ENCODE peak calls at places on chromosomes 11 and 22, in nine cellular contexts. M is K562, L is IMR-90, G is OCI-LY7, J is MM.1S, N is GM23248, W is GM12878, R is fibroblast of lung, D is neural progenitor cell. E is an unnamed sample.

GRCh38 chr11:95378789-95379188 is 147.8 kb upstream of the SESN3 start:
- DNase-seq in L (no peak), R (no peak), J (no peak), G (no peak), M (no peak), D (no peak), W (no peak), N (no peak), E (no peak)

GRCh38 chr22:39482768-39483167 is 19.3 kb upstream of the MIEF1 start:
- DNase-seq in M (no peak), D (peak), L (peak), W (no peak), R (no peak), J (no peak), G (no peak), N (peak), E (peak)

GRCh38 chr11:3154001-3154599 is 11.0 kb downstream of the OSBPL5 start:
- DNase-seq in M (peak), J (no peak), D (no peak), R (peak), N (no peak), W (no peak), G (no peak), L (no peak), E (peak)

GRCh38 chr22:27668828-27669797 is 132.4 kb downstream of the MN1 start:
- DNase-seq in G (no peak), N (peak), L (peak), R (peak), D (no peak), M (peak), W (no peak), J (no peak), E (peak)

GRCh38 chr11:69442807-69443137 is 38.7 kb upstream of the LINC01488 start:
- DNase-seq in N (peak), D (no peak), M (peak), G (no peak), R (peak), L (peak), W (no peak), J (no peak), E (peak)

GRCh38 chr11:134340354-134340964 is 8.7 kb downstream of the GLB1L2 start:
- DNase-seq in R (no peak), M (no peak), W (no peak), J (no peak), D (no peak), G (no peak), N (no peak), L (no peak), E (peak)

GRCh38 chr11:27646051-27646818 is 54.0 kb downstream of the BDNF start:
- DNase-seq in N (peak), L (peak), D (no peak), R (no peak), W (no peak), J (no peak), M (no peak), G (no peak), E (no peak)

GRCh38 chr11:1168721-1169161 is 11.0 kb downstream of the MUC5AC start:
- DNase-seq in N (no peak), W (no peak), M (no peak), J (no peak), R (no peak), G (no peak), L (no peak), D (no peak), E (peak)

GRCh38 chr11:12800032-12800671 is 125.9 kb downstream of the TEAD1 start:
- DNase-seq in G (no peak), R (peak), L (peak), D (no peak), W (no peak), J (no peak), M (peak), N (peak), E (peak)

GRCh38 chr11:250740-251299 is 14.0 kb downstream of the PSMD13 start:
- DNase-seq in M (peak), G (peak), N (peak), L (peak), J (peak), D (peak), R (peak), W (no peak), E (no peak)

DNA sequence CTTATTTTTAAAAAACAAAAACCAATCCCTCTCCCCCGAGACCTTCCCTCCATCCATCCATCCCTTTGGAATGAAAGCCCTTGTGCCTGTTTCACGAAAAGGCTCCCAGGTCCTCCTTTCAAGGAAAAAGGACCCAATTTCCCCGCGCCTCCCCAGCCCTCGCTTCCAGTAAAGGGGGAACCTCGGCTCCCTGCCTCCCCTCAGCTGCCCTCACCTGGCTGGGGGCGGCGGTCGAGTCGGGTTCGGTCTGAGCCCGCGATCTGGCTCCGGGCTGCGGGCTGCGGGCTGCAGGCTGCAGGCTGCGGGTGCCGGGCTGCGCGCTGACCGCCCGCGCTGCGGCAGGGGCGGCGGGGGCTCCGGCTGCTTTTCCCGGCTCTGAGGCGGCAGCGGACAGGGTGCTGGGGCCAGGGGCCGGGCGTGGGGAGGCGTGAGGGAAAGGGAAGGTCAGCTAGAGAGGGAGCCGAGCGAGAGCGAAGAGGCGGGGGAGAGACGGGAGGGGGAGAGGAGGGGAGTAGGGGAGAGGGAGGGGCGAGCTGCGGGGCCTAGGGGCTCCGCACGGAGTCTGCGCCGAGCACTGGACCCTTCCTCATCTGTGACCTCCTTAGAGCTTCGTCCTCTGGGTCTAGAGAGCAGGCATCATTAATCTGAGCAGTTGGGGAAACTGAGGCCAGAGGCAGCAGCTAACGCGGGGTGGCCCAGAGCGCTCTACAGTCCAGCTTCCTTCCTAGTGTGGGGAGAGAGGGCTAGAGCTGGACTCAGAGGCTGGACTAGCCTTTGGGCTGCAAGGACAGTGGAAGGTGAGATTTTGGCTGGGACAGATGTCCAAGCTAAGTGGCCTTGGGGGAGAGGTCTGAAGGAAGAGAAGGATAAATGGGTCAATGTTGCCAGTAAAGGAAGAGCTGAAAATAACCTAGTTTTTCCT is at the start of gene C1QTNF4:
- DNase-seq in W (no peak), L (no peak), N (no peak), R (no peak), M (no peak), D (peak), J (no peak), G (no peak), E (peak)
- H3K4me3 ChIP-seq in W (no peak), L (peak), N (peak), R (peak), M (no peak), D (peak), J (no peak), G (no peak), E (peak)

DNA sequence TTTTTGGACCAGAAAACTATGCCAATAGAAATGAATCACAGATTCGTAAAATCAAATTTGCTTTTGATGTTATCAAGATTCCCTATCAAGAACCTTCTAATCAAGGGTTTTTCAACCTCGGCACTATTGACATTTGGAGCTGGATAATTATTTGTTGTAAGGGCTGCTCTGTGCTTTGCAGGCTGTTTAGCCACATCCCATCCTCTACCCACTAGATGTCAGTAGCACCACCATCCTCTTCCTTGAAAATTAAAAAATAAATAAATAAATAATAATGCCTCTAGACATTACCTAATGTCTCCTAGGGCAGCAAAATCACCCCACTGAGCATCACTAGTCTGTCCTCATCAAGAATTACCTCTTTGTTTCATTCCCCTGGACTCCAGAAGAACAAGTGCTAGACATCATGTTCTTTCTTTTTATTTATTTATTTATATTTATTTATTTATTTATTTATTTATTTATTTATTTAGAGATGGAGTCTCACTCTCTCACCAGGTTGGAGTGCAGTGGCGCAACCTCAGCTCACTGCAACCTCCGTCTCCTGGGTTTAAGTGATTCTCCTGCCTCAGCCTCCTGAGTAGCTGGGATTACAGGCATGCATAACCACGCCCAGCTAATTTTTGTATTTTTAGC is 744.7 kb downstream of the KCNA4 start:
- DNase-seq in J (no peak), N (peak), M (no peak), D (no peak), R (peak), W (no peak), G (no peak), L (peak), E (no peak)
- H2AFZ ChIP-seq in J (no peak), N (peak), M (no peak), D (no peak), R (no peak), W (no peak), G (no peak), L (no peak), E (peak)

GRCh38 chr11:62644220-62644619 is 2.2 kb downstream of the GANAB start:
- DNase-seq in R (no peak), J (no peak), N (no peak), L (no peak), D (no peak), G (no peak), W (no peak), M (no peak), E (no peak)
- H3K4me3 ChIP-seq in R (no peak), J (no peak), N (no peak), L (no peak), D (no peak), G (no peak), W (no peak), M (no peak), E (no peak)

DNA sequence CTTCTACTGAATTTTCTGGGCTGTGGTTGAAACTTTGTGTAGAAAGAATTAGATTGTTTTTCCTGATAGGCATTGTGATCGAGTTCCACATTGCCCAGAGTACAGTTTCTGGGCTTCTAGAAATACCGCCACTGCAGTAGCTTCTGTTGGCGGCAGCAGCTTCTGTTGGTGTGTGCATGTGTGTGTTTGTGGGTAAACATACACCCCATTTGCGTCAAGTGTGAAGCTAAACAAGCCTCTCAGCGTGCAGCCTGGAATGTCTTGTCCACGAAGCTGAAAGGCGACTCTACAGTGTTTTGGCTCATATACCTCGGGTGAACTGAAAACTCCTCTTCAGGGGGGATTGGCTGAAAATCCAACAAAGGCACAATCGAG is 112.0 kb upstream of the E2F8 start:
- DNase-seq in N (no peak), D (no peak), W (no peak), L (no peak), J (no peak), G (no peak), M (no peak), R (no peak), E (no peak)
- H2AFZ ChIP-seq in N (no peak), D (no peak), W (no peak), L (no peak), J (no peak), G (no peak), M (no peak), R (no peak), E (no peak)

GRCh38 chr11:11427185-11427944 is 74.3 kb upstream of the CSNK2A3 start:
- DNase-seq in J (no peak), G (no peak), L (no peak), D (no peak), N (no peak), M (no peak), W (no peak), R (no peak), E (no peak)

GRCh38 chr11:11424696-11425095 is 71.6 kb upstream of the CSNK2A3 start:
- DNase-seq in G (no peak), M (no peak), W (no peak), R (no peak), N (no peak), J (no peak), L (no peak), D (no peak), E (no peak)

GRCh38 chr11:11428714-11429113 is 75.7 kb upstream of the CSNK2A3 start:
- DNase-seq in M (no peak), N (no peak), D (no peak), W (no peak), G (no peak), L (no peak), J (no peak), R (no peak), E (no peak)

GRCh38 chr11:11425806-11426205 is 72.8 kb upstream of the CSNK2A3 start:
- DNase-seq in M (no peak), N (peak), L (no peak), G (no peak), D (no peak), R (no peak), J (no peak), W (no peak), E (no peak)

GRCh38 chr11:11426226-11426915 is 73.3 kb upstream of the CSNK2A3 start:
- DNase-seq in G (no peak), J (no peak), L (no peak), M (no peak), W (no peak), D (no peak), R (no peak), N (peak), E (peak)
- H3K4me3 ChIP-seq in G (no peak), J (no peak), L (no peak), M (no peak), W (no peak), D (no peak), R (no peak), N (no peak), E (no peak)

GRCh38 chr11:109033627-109034340 is 368.9 kb downstream of the DDX10 start:
- DNase-seq in J (no peak), M (no peak), N (peak), L (peak), G (no peak), D (no peak), W (no peak), R (peak), E (peak)
- H2AFZ ChIP-seq in J (no peak), M (no peak), N (peak), L (no peak), G (no peak), D (no peak), W (no peak), R (no peak), E (peak)

DNA sequence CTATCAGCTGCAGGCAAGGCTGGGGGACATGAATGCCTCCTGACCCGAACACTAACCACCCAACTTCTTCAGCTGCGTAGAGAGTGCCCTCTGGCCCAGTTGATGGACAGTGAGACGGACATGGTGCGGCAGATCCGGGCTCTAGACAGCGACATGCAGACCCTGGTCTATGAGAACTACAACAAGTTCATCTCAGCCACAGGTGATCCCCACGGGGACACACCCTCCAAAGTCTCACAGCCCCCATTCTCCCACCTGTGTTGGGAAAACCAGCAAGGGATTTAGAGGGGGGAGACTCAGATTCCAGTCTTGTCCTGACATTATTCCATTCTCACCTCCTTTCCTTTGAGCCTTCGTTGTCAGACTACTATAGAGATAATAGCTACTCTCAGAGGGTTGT is 912 bp downstream of the VPS51 start:
- DNase-seq in W (no peak), D (no peak), N (no peak), J (no peak), M (no peak), L (no peak), R (no peak), G (no peak), E (peak)
- H3K4me3 ChIP-seq in W (peak), D (peak), N (peak), J (peak), M (peak), L (peak), R (peak), G (peak), E (peak)

GRCh38 chr11:111531156-111531555 is 9.4 kb upstream of the LAYN start:
- DNase-seq in J (no peak), N (peak), W (no peak), G (no peak), L (peak), D (no peak), R (no peak), M (no peak), E (peak)

GRCh38 chr11:111531687-111532364 is 8.7 kb upstream of the LAYN start:
- DNase-seq in G (no peak), N (peak), L (peak), D (no peak), W (peak), M (no peak), R (peak), J (peak), E (peak)

GRCh38 chr11:111535281-111535680 is 5.2 kb upstream of the LAYN start:
- DNase-seq in N (no peak), D (no peak), G (no peak), L (no peak), M (no peak), J (no peak), W (no peak), R (no peak), E (no peak)

GRCh38 chr11:111530091-111530490 is 10.4 kb upstream of the LAYN start:
- DNase-seq in G (no peak), N (no peak), W (no peak), L (no peak), D (no peak), M (no peak), J (no peak), R (peak), E (no peak)

DNA sequence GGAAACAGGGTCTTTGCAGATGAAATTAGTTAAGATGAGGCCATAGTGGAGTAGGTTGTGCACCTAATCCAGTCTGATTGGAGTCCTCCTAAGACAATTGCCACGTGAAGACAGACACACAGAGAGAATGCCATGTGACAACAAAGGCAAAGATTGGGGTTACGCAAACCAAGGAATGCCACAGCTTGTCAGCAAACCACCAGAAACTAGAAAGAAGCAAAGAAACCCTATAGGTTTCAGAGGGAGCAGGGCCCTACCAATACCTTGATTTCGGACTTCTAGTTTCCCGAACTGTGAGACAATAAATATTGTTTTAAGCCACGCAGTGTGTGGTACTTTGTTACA is 8.2 kb upstream of the LAYN start:
- DNase-seq in W (no peak), R (no peak), J (peak), L (no peak), M (no peak), D (no peak), G (no peak), N (no peak), E (no peak)
- H2AFZ ChIP-seq in W (no peak), R (no peak), J (peak), L (peak), M (no peak), D (peak), G (no peak), N (peak), E (no peak)

DNA sequence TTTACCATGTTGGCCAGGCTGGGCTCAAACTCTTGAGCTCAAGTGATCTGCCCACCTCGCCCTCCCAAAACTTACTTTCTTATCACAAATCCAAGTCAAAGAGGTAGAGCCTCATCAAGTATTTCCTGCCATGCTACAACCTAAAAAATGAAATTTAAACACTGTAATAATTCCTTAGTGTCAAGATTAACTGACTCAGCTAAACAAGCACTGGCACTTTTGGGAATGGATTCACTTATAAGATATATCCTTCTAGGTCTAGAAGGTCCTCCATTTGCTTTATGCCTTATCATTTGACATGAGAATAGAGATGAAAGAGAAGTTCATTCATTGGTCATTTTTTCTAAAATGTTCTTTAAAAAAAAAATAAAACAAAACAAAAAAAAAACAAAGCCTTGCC is 50.5 kb downstream of the CADM1 start:
- DNase-seq in J (no peak), G (no peak), D (no peak), L (no peak), N (no peak), W (no peak), R (no peak), M (no peak), E (no peak)
- H3K4me3 ChIP-seq in J (no peak), G (no peak), D (no peak), L (no peak), N (no peak), W (no peak), R (no peak), M (no peak), E (no peak)

DNA sequence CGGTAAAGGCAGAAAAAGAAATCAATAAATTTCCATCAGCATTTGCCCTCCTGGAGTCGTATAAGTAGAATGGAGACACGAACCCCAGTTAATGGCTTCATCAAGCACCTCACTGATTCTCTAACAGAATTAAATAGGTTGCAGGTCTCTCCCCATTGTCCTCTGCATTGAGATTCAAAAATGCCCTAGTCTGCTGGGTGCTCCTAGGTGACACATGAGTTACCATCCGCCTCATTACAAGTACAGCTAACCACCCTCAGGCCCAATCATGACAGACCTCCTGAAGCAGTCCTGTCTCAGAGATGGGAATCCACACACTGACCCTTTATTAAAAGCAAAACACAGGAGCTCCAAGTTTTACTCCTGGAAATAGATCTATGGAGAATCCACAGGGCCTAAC is 31.4 kb downstream of the HSPA8 start:
- DNase-seq in N (no peak), D (no peak), R (no peak), J (no peak), W (no peak), G (no peak), L (no peak), M (no peak), E (no peak)
- H2AFZ ChIP-seq in N (no peak), D (no peak), R (no peak), J (no peak), W (no peak), G (no peak), L (no peak), M (no peak), E (no peak)

E was measured in osteoblast.